ENCODE peak calls at places on chromosomes 16 and 17, in ten cellular contexts. D is H1, M is neural progenitor cell, V is left ventricle myocardium inferior, K is tibial artery, T is GM12878, U is A549, X is IMR-90, R is gastrocnemius medialis, S is AG04450. Z is an unnamed sample.
A peak's percentile ranks its signal among the peaks of the same experiment; 100 is the strongest.

GRCh38 chr16:12178251-12178990 is 201.9 kb downstream of the SNX29 start:
- DNase-seq in D (no peak), M (peak; percentile 55), V (peak; percentile 66), K (no peak), T (no peak), U (no peak), X (peak; percentile 83), R (peak; percentile 18), S (peak; percentile 45), Z (no peak)

GRCh38 chr16:49884033-49884707 is 28.3 kb upstream of the ZNF423 start:
- DNase-seq in D (no peak), M (no peak), V (no peak), K (no peak), T (no peak), U (no peak), X (no peak), R (no peak), S (no peak), Z (no peak)

GRCh38 chr17:75102385-75102821 is 7.4 kb upstream of the ARMC7 start:
- DNase-seq in D (no peak), M (no peak), V (no peak), K (no peak), T (peak; percentile 63), U (no peak), X (no peak), R (no peak), S (no peak), Z (no peak)

GRCh38 chr17:36728030-36728991 is 126.9 kb downstream of the MRM1 start:
- DNase-seq in D (no peak), M (no peak), V (no peak), K (no peak), T (no peak), U (no peak), X (no peak), R (no peak), S (no peak), Z (no peak)

GRCh38 chr17:47850692-47851573 is at the start of gene SP6:
- DNase-seq in D (no peak), M (peak; percentile 91), V (peak; percentile 35), K (no peak), T (no peak), U (peak; percentile 91), X (peak; percentile 51), R (no peak), S (no peak), Z (no peak)

GRCh38 chr17:76697702-76698465 is 12.9 kb downstream of the MXRA7 start:
- DNase-seq in D (no peak), M (peak; percentile 91), V (no peak), K (peak; percentile 81), T (no peak), U (no peak), X (peak; percentile 60), R (no peak), S (no peak), Z (no peak)

GRCh38 chr17:77110006-77110374 is 30.8 kb upstream of the SEC14L1 start:
- DNase-seq in D (no peak), M (peak; percentile 76), V (no peak), K (no peak), T (peak; percentile 60), U (no peak), X (peak; percentile 28), R (peak; percentile 23), S (no peak), Z (no peak)

GRCh38 chr16:30372037-30372712 is 1.9 kb upstream of the TBC1D10B start:
- DNase-seq in D (no peak), M (no peak), V (no peak), K (peak; percentile 61), T (no peak), U (no peak), X (no peak), R (no peak), S (no peak), Z (no peak)

GRCh38 chr17:29566473-29567361 is at the start of gene ABHD15:
- DNase-seq in D (no peak), M (peak; percentile 84), V (peak; percentile 63), K (peak; percentile 90), T (no peak), U (peak; percentile 84), X (peak; percentile 59), R (no peak), S (no peak), Z (no peak)

GRCh38 chr16:57578521-57579360 is 36.3 kb downstream of the ADGRG5 start:
- DNase-seq in D (no peak), M (no peak), V (no peak), K (peak; percentile 50), T (no peak), U (no peak), X (no peak), R (no peak), S (no peak), Z (no peak)

GRCh38 chr17:4375039-4375748 is 8.7 kb upstream of the UBE2G1 start:
- DNase-seq in D (no peak), M (no peak), V (no peak), K (no peak), T (peak; percentile 98), U (no peak), X (no peak), R (no peak), S (no peak), Z (peak; percentile 98)

GRCh38 chr17:66364508-66365203 is 62.2 kb downstream of the PRKCA start:
- DNase-seq in D (no peak), M (no peak), V (no peak), K (no peak), T (no peak), U (no peak), X (no peak), R (no peak), S (no peak), Z (no peak)

GRCh38 chr17:79183221-79184158 is 108.9 kb downstream of the ENGASE start:
- DNase-seq in D (no peak), M (peak; percentile 91), V (no peak), K (no peak), T (no peak), U (peak; percentile 85), X (no peak), R (no peak), S (no peak), Z (no peak)

GRCh38 chr16:15650698-15651161 is 685 bp downstream of the NDE1 start:
- DNase-seq in D (no peak), M (peak; percentile 60), V (no peak), K (peak; percentile 72), T (no peak), U (no peak), X (peak; percentile 13), R (no peak), S (no peak), Z (no peak)

GRCh38 chr17:41230094-41230493 is 2.2 kb upstream of the KRTAP9-3 start:
- DNase-seq in D (no peak), M (no peak), V (no peak), K (no peak), T (no peak), U (no peak), X (no peak), R (no peak), S (no peak), Z (no peak)

GRCh38 chr17:40283662-40284061 is 4.0 kb upstream of the CDC6 start:
- DNase-seq in D (no peak), M (no peak), V (no peak), K (no peak), T (no peak), U (peak; percentile 46), X (peak; percentile 96), R (no peak), S (peak; percentile 75), Z (no peak)

GRCh38 chr16:27849621-27850020 is 213.9 kb downstream of the GSG1L start:
- DNase-seq in D (no peak), M (no peak), V (no peak), K (peak; percentile 21), T (no peak), U (no peak), X (no peak), R (no peak), S (no peak), Z (no peak)

GRCh38 chr17:58338454-58338841 is 9.9 kb upstream of the TSPOAP1 start:
- DNase-seq in D (no peak), M (no peak), V (no peak), K (no peak), T (no peak), U (no peak), X (no peak), R (no peak), S (no peak), Z (no peak)

GRCh38 chr17:58341861-58342475 is 10.0 kb downstream of the SUPT4H1 start:
- DNase-seq in D (no peak), M (no peak), V (no peak), K (no peak), T (no peak), U (no peak), X (no peak), R (no peak), S (no peak), Z (no peak)

GRCh38 chr17:58338907-58339774 is 10.5 kb upstream of the TSPOAP1 start:
- DNase-seq in D (no peak), M (peak; percentile 26), V (peak; percentile 60), K (peak; percentile 76), T (peak; percentile 87), U (no peak), X (peak; percentile 88), R (no peak), S (peak; percentile 59), Z (peak; percentile 82)

GRCh38 chr17:58340623-58340876 is 11.5 kb downstream of the SUPT4H1 start:
- DNase-seq in D (no peak), M (no peak), V (no peak), K (no peak), T (no peak), U (no peak), X (no peak), R (no peak), S (no peak), Z (no peak)

GRCh38 chr17:58339775-58340622 is 11.4 kb upstream of the TSPOAP1 start:
- DNase-seq in D (no peak), M (no peak), V (no peak), K (no peak), T (no peak), U (no peak), X (no peak), R (no peak), S (no peak), Z (no peak)
- H3K4me3 ChIP-seq in D (no peak overlapping the region), M (no peak overlapping the region), V (peak overlapping the region; percentile 29), K (no peak overlapping the region), T (peak overlapping the region; percentile 81), U (no peak overlapping the region), X (peak overlapping the region; percentile 45), R (no peak overlapping the region), S (peak overlapping the region; percentile 62), Z (peak overlapping the region; percentile 97)

GRCh38 chr16:3087243-3087791 is 11.8 kb downstream of the ZSCAN10 start:
- DNase-seq in D (no peak), M (peak; percentile 57), V (peak; percentile 46), K (no peak), T (no peak), U (no peak), X (no peak), R (no peak), S (no peak), Z (no peak)
- TF ChIP-seq CTCF in D (peak; percentile 65), M (peak; percentile 56), V (no peak), K (no peak), T (peak; percentile 23), U (peak; percentile 14), X (peak; percentile 14), R (peak; percentile 24), S (peak; percentile 26), Z (peak; percentile 32)

GRCh38 chr17:45144199-45145034 is 3.9 kb upstream of the HEXIM1 start:
- DNase-seq in D (no peak), M (peak; percentile 43), V (peak; percentile 66), K (peak; percentile 80), T (no peak), U (no peak), X (no peak), R (no peak), S (no peak), Z (no peak)
- H3K4me3 ChIP-seq in D (peak overlapping the region; percentile 44), M (peak overlapping the region; percentile 23), V (peak overlapping the region; percentile 66), K (peak overlapping the region; percentile 57), T (peak overlapping the region; percentile 67), U (no peak overlapping the region), X (peak overlapping the region; percentile 22), R (peak overlapping the region; percentile 65), S (peak overlapping the region; percentile 48), Z (peak overlapping the region; percentile 33)

GRCh38 chr17:2094891-2095535 is 40.1 kb downstream of the HIC1 start:
- DNase-seq in D (no peak), M (peak; percentile 56), V (peak; percentile 75), K (peak; percentile 86), T (no peak), U (no peak), X (peak; percentile 75), R (no peak), S (no peak), Z (no peak)
- TF ChIP-seq CTCF in D (peak; percentile 64), M (peak; percentile 37), V (peak; percentile 87), K (peak; percentile 71), T (peak; percentile 36), U (no peak), X (peak; percentile 70), R (peak; percentile 58), S (peak; percentile 92), Z (peak; percentile 60)